ENCODE peak calls at places on chromosomes 2 and 18, in six cellular contexts. Q is cardiac fibroblast; P is NT2/D1; I is stimulated activated naive CD8-positive, alpha-beta T cell treated with anti-CD3 and anti-CD28 coated beads, Interleukin-15, Interleukin-2, amounts not matched to agents 100 U/mL and 50 U/mL, for 24 hours; D is EH; A is GDM1. M is an unnamed sample.

GRCh38 chr2:216017365-216017764 is 4.0 kb upstream of the MREG start:
- DNase-seq in P (no peak), I (peak), Q (no peak), D (peak), A (peak), M (peak)

GRCh38 chr18:79816092-79816491 is 18.4 kb downstream of the KCNG2 start:
- DNase-seq in A (no peak), I (no peak), Q (no peak), P (no peak), D (no peak), M (no peak)

GRCh38 chr2:109030870-109031480 is 42.0 kb upstream of the EDAR start:
- DNase-seq in D (no peak), I (no peak), A (no peak), Q (no peak), P (no peak), M (no peak)

GRCh38 chr2:24497685-24498084 is 6.6 kb downstream of the NCOA1 start:
- DNase-seq in P (no peak), A (no peak), D (no peak), I (no peak), Q (no peak), M (no peak)

GRCh38 chr2:183284606-183285005 is 160.4 kb downstream of the NUP35 start:
- DNase-seq in P (no peak), A (no peak), I (no peak), D (peak), Q (peak), M (peak)

GRCh38 chr2:235634435-235635152 is 140.8 kb downstream of the AGAP1 start:
- DNase-seq in I (no peak), D (peak), P (no peak), A (no peak), Q (no peak), M (peak)

GRCh38 chr2:130865401-130865800 is 28.7 kb downstream of the ARHGEF4 start:
- DNase-seq in A (no peak), I (no peak), P (no peak), Q (no peak), D (no peak), M (no peak)

GRCh38 chr2:55519908-55520885 is 679 bp downstream of the CFAP36 start:
- DNase-seq in A (no peak), P (no peak), I (peak), D (peak), Q (peak), M (peak)

GRCh38 chr2:181924336-181924735 is 32.8 kb downstream of the ITPRID2 start:
- DNase-seq in P (no peak), Q (no peak), D (no peak), I (no peak), A (no peak), M (no peak)

GRCh38 chr2:3628241-3628679 is 29.7 kb upstream of the ALLC start:
- DNase-seq in I (no peak), D (no peak), P (no peak), Q (no peak), A (no peak), M (no peak)

GRCh38 chr18:10842821-10843220 is 306.5 kb downstream of the PIEZO2 start:
- DNase-seq in I (no peak), Q (no peak), A (no peak), P (no peak), D (no peak), M (peak)

GRCh38 chr2:133680399-133681044 is 112.3 kb upstream of the NCKAP5 start:
- DNase-seq in A (no peak), I (no peak), P (no peak), Q (peak), D (no peak), M (no peak)